ENCODE peak calls at places on chromosomes 2 and 18, in nine cellular contexts. Y is transverse colon, T is tibial nerve, U is iPS DF 6.9, K is adrenal gland, L is tibial artery, F is gastrocnemius medialis, C is kidney, P is heart left ventricle. S is an unnamed sample. For H3K4me1, the result is how much of the 10 kb centered on the place peaks cover.

GRCh38 chr2:127225186-127225960 is 5.3 kb upstream of the CYP27C1 start:
- DNase-seq in L (no peak), P (no peak), K (no peak), F (no peak), T (no peak), C (no peak), U (no peak), Y (no peak), S (no peak)

GRCh38 chr2:38444247-38444646 is 67.2 kb upstream of the ATL2 start:
- DNase-seq in C (no peak), T (no peak), K (no peak), L (no peak), Y (no peak), F (no peak), P (no peak), U (no peak), S (no peak)

GRCh38 chr2:159349674-159350299 is 63.3 kb upstream of the WDSUB1 start:
- DNase-seq in K (no peak), F (no peak), L (no peak), P (no peak), T (no peak), Y (no peak), U (no peak), C (no peak), S (no peak)

GRCh38 chr18:12394428-12394827 is 13.3 kb upstream of the PRELID3A start:
- DNase-seq in U (no peak), C (no peak), Y (peak), K (no peak), P (no peak), T (no peak), F (no peak), L (no peak), S (no peak)

GRCh38 chr2:164796999-164797398 is 44.6 kb downstream of the COBLL1 start:
- DNase-seq in F (no peak), C (no peak), L (no peak), P (no peak), T (no peak), U (no peak), Y (no peak), K (no peak), S (no peak)

GRCh38 chr2:237874585-237875161 is 15.2 kb downstream of the RAMP1 start:
- DNase-seq in K (no peak), Y (no peak), C (peak), F (no peak), U (no peak), P (no peak), T (peak), L (peak), S (no peak)

GRCh38 chr18:62914868-62915267 is 199.5 kb downstream of the PHLPP1 start:
- DNase-seq in Y (no peak), U (no peak), K (no peak), F (no peak), P (no peak), T (no peak), C (no peak), L (no peak), S (no peak)

GRCh38 chr2:168434164-168434563 is 21.9 kb upstream of the CERS6 start:
- DNase-seq in P (no peak), U (no peak), C (no peak), F (no peak), T (no peak), K (peak), L (no peak), Y (peak), S (no peak)

GRCh38 chr2:108288534-108289106 is at the start of gene SULT1C2:
- DNase-seq in F (no peak), Y (no peak), U (peak), K (no peak), L (no peak), C (peak), T (no peak), P (no peak), S (no peak)

GRCh38 chr2:236773206-236773605 is 203.6 kb downstream of the ACKR3 start:
- DNase-seq in C (no peak), F (no peak), P (no peak), U (no peak), Y (no peak), L (peak), T (no peak), K (no peak), S (no peak)

GRCh38 chr2:239116456-239117246 is 268.8 kb downstream of the TWIST2 start:
- DNase-seq in Y (no peak), T (no peak), C (no peak), L (no peak), F (no peak), K (no peak), P (peak), U (no peak), S (no peak)

GRCh38 chr2:120227111-120227991 is 4.2 kb upstream of the TMEM185B start:
- DNase-seq in C (peak), L (peak), Y (peak), F (peak), T (no peak), U (no peak), P (no peak), K (no peak), S (no peak)

GRCh38 chr18:79952996-79953559 is 1.6 kb upstream of the SLC66A2 start:
- DNase-seq in U (no peak), L (peak), C (no peak), P (no peak), F (no peak), T (no peak), Y (peak), K (no peak), S (no peak)

GRCh38 chr2:241870611-241871537 is 1.3 kb downstream of the RTP5 start:
- DNase-seq in C (peak), U (no peak), P (peak), T (no peak), L (no peak), F (no peak), K (no peak), Y (no peak), S (no peak)

GRCh38 chr2:108492364-108492763 is 41.9 kb upstream of the LIMS1 start:
- DNase-seq in C (no peak), K (no peak), T (no peak), U (no peak), F (peak), Y (no peak), P (no peak), L (no peak), S (no peak)

DNA sequence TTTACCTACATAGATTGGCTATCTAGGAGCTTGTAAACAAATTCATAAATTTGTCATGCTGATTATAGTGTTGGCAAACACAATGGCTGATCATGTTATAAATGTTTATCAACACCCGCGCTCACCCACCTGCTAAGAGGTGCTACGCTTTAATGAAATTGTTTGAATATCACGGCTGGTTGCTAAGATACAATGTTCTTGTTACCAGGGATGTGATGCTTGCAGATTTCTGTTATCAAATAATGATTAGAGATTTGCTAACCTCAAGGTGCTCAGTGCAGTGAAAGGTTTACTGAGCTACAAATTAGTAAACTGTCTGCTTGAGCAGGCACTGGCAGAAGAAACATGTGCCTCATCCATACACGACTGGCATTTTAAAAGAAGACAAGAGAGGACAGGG is 160.0 kb upstream of the ZEB2 start:
- DNase-seq in K (no peak), C (no peak), T (no peak), Y (no peak), U (no peak), F (no peak), P (no peak), L (no peak), S (no peak)
- H3K27ac ChIP-seq in K (no peak), C (no peak), T (no peak), Y (no peak), U (no peak), F (no peak), P (no peak), L (no peak), S (no peak)

DNA sequence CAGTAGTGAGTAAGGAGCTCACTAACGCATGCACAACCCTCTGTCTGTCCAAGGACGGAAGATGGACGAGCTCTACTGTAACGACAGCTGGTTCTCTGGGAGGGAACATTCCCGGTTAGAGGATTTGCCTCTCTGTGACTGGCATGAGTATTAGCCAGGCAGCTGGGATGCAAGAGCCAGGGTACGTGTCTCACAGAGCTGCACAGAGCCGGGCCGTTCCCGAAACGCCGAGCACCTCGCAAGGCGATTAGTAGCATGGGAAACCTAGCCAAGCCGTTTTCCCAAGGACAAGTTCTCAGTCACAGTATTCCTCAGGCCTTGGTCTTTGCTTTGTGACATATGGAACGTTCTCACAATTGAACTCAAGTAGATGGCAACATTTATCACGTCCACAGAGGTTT is 94.7 kb downstream of the MTCL1 start:
- DNase-seq in T (no peak), Y (no peak), K (no peak), L (no peak), P (no peak), C (peak), F (peak), U (no peak), S (no peak)
- H3K4me1 ChIP-seq in T (under half), Y (under half), K (under half), L (under half), P (under half), C (under half), F (under half), U (under half), S (under half)

GRCh38 chr18:23462876-23463275 is 9.8 kb downstream of the RIOK3 start:
- DNase-seq in U (no peak), T (no peak), Y (no peak), C (no peak), F (no peak), L (no peak), K (no peak), P (no peak), S (no peak)

GRCh38 chr18:23459530-23459921 is 6.4 kb downstream of the RIOK3 start:
- DNase-seq in L (no peak), P (no peak), T (no peak), F (no peak), C (no peak), K (no peak), Y (no peak), U (no peak), S (no peak)

GRCh38 chr18:23456835-23457234 is 3.7 kb downstream of the RIOK3 start:
- DNase-seq in U (no peak), K (no peak), T (no peak), L (no peak), P (no peak), F (no peak), Y (no peak), C (no peak), S (no peak)

GRCh38 chr18:23460285-23461273 is 7.5 kb downstream of the RIOK3 start:
- DNase-seq in L (no peak), U (no peak), F (no peak), Y (peak), T (no peak), K (no peak), P (no peak), C (no peak), S (no peak)

DNA sequence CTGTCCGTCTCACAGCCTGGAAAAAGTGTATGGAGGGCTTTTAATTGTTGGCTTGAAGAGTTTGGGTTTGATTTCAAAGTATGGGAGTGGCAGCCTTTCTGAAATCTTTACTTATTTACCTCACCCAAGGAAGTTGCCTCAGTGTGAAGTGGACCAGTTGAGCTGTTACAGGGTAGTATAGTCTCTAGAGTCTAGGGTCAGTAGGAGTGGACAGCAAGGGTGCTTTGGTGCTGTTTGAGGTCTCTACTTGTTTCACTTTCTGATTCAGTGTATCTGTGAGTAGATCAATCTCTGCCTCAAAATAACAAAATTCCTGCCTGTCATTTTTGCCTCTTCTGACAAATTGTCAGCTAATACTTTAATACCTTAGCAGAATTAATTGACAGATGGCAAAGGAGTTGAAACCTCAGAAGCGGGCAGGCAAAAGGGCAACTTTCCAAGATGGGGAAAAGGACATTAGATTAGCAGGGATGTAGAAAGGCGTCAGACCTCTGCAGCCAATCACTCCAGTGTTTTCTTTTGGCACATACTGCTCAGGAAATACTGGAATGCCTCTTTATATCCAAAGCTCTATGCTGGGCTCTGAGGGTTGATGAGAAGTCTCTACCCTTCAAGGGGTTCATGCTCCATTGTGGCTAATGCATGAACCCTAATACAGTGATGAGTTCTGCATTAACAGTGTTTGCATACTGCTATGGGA is 5.9 kb downstream of the RIOK3 start:
- DNase-seq in C (no peak), L (no peak), F (no peak), U (no peak), Y (no peak), P (no peak), K (no peak), T (no peak), S (no peak)
- H3K27ac ChIP-seq in C (peak), L (no peak), F (no peak), U (no peak), Y (no peak), P (no peak), K (no peak), T (no peak), S (no peak)

DNA sequence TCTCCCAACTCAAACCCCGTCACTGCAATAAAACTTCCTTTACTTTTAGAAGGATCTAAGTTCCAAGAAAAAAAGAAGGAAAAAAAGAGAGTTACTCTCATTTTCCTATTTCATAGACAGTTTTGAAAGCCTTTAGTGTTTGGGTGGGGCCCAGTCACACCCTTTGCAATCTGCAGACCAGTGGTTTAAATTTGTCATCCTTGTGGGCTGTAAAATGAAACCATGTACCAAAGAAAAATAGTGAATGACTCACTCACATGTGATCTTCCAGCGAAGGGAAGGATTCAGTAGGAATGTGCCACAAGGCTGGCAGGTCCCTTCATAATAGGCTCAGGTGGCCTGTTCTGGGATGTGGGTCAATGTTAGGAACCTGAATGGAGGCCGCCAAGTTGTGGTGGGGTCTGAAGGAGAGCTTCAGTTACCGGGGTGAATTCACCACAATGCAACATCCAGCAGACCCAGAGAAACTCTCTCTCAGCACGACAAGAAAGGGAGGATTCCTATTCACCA is 28.3 kb downstream of the ANXA4 start:
- DNase-seq in K (no peak), P (no peak), L (peak), C (no peak), F (peak), Y (peak), T (no peak), U (no peak), S (no peak)
- H3K4me1 ChIP-seq in K (under half), P (half or more), L (half or more), C (under half), F (half or more), Y (under half), T (half or more), U (under half), S (under half)

GRCh38 chr2:190158798-190159434 is 96.4 kb upstream of the MSTN start:
- DNase-seq in C (no peak), T (no peak), K (no peak), U (no peak), L (no peak), P (no peak), Y (peak), F (no peak), S (no peak)
- H3K27ac ChIP-seq in C (no peak), T (peak), K (no peak), U (no peak), L (no peak), P (peak), Y (peak), F (no peak), S (no peak)

GRCh38 chr18:9596257-9596656 is 18.1 kb downstream of the PPP4R1 start:
- DNase-seq in U (no peak), K (no peak), L (no peak), Y (no peak), C (no peak), P (no peak), F (no peak), T (no peak), S (no peak)
- H3K4me1 ChIP-seq in U (under half), K (under half), L (under half), Y (under half), C (under half), P (under half), F (under half), T (under half), S (under half)

GRCh38 chr18:74546007-74546406 is 11.7 kb downstream of the CNDP1 start:
- DNase-seq in L (no peak), K (no peak), F (no peak), T (no peak), Y (no peak), C (no peak), U (no peak), P (no peak), S (no peak)

GRCh38 chr18:74546751-74547530 is 12.6 kb downstream of the CNDP1 start:
- DNase-seq in C (no peak), T (no peak), Y (no peak), F (no peak), P (no peak), K (no peak), U (no peak), L (no peak), S (no peak)

GRCh38 chr18:74540689-74541421 is 6.6 kb downstream of the CNDP1 start:
- DNase-seq in F (no peak), Y (peak), L (no peak), T (no peak), C (no peak), K (no peak), P (no peak), U (no peak), S (no peak)

GRCh38 chr18:74541703-74542555 is 7.6 kb downstream of the CNDP1 start:
- DNase-seq in C (peak), U (no peak), L (no peak), P (no peak), K (no peak), F (no peak), Y (peak), T (no peak), S (no peak)

DNA sequence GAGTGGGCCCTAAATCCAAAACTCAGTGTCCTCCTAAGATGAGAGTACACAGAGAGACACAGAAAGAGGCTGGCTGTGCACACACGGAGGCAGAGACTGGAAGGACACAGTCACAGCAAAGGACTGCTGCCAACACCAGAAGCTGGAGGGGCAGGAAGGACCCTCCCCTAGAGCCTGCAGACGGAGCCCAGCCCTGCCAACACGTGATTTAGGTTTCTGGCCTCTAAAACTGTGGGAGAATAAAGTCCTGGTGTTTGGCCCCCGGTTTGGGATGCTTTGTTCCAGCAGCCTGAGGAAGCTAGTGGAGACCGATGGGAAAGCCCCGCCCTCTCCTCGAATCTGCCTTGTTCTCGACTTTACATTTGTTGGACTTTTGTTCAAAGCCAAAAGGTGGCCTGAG is 10.6 kb downstream of the CNDP1 start:
- DNase-seq in C (no peak), T (no peak), L (no peak), Y (no peak), K (no peak), F (no peak), P (no peak), U (no peak), S (no peak)
- H3K27ac ChIP-seq in C (no peak), T (no peak), L (no peak), Y (no peak), K (no peak), F (peak), P (peak), U (no peak), S (no peak)

S was measured in lung.